ENCODE peak calls at places on chromosomes 16 and 17, in six cellular contexts. R, W, K, F, V and N are unnamed samples.

GRCh38 chr16:64440421-64440831 is 681.4 kb downstream of the CDH11 start:
- DNase-seq in R (peak; percentile 98), W (no peak), K (no peak), F (no peak), V (peak; percentile 96), N (no peak)

GRCh38 chr16:27698266-27698665 is 148.3 kb downstream of the KATNIP start:
- DNase-seq in R (no peak), W (no peak), K (no peak), F (peak; percentile 15), V (no peak), N (no peak)

GRCh38 chr16:88804173-88804551 is 573 bp downstream of the CDT1 start:
- DNase-seq in R (no peak), W (no peak), K (no peak), F (no peak), V (no peak), N (no peak)

GRCh38 chr16:14548933-14549788 is 80.9 kb downstream of the PARN start:
- DNase-seq in R (no peak), W (no peak), K (no peak), F (peak; percentile 40), V (no peak), N (no peak)

GRCh38 chr16:83714286-83714685 is 93.5 kb upstream of the HSBP1 start:
- DNase-seq in R (no peak), W (no peak), K (no peak), F (no peak), V (no peak), N (no peak)

GRCh38 chr16:76639685-76640289 is 362.6 kb downstream of the CNTNAP4 start:
- DNase-seq in R (peak; percentile 22), W (no peak), K (peak; percentile 17), F (no peak), V (peak; percentile 41), N (no peak)

GRCh38 chr17:82103588-82104451 is 5.8 kb upstream of the FASN start:
- DNase-seq in R (peak; percentile 25), W (no peak), K (no peak), F (no peak), V (no peak), N (peak; percentile 91)

GRCh38 chr17:81731271-81731670 is 19.2 kb downstream of the SLC25A10 start:
- DNase-seq in R (no peak), W (no peak), K (peak; percentile 76), F (no peak), V (no peak), N (no peak)

GRCh38 chr16:2428051-2428786 is 1.0 kb upstream of the CCNF start:
- DNase-seq in R (peak; percentile 31), W (no peak), K (no peak), F (peak; percentile 81), V (no peak), N (peak; percentile 67)